ENCODE peak calls at places on chromosomes 13 and 19, in four cellular contexts. A is WTC11, Q is SK-N-SH, J is GM12878. N is an unnamed sample.
A peak's percentile ranks its signal among the peaks of the same experiment; 100 is the strongest.

GRCh38 chr13:68713394-68713793 is 1394.2 kb upstream of the ATXN8OS start:
- DNase-seq in A (no peak), Q (no peak), J (no peak), N (no peak)

GRCh38 chr19:47615230-47615629 is 6.3 kb downstream of the BICRA start:
- DNase-seq in A (no peak), Q (no peak), J (no peak), N (no peak)

GRCh38 chr13:113903361-113903760 is 39.5 kb upstream of the GAS6 start:
- DNase-seq in A (no peak), Q (no peak), J (no peak), N (no peak)

GRCh38 chr19:15479391-15480345 is at the start of gene PGLYRP2:
- DNase-seq in A (peak; percentile 33), Q (peak; percentile 17), J (no peak), N (no peak)

GRCh38 chr13:109862627-109863026 is 76.2 kb upstream of the IRS2 start:
- DNase-seq in A (no peak), Q (no peak), J (no peak), N (no peak)

GRCh38 chr13:94390881-94391280 is 88.6 kb downstream of the DCT start:
- DNase-seq in A (no peak), Q (no peak), J (no peak), N (no peak)

GRCh38 chr19:2739602-2740313 is at the start of gene SLC39A3:
- DNase-seq in A (peak; percentile 100), Q (peak; percentile 100), J (peak; percentile 87), N (peak; percentile 100)

GRCh38 chr19:53365134-53365898 is at the start of gene ZNF525:
- DNase-seq in A (peak; percentile 95), Q (peak; percentile 95), J (peak; percentile 72), N (peak; percentile 83)

GRCh38 chr19:46999878-47000277 is 19.8 kb upstream of the NPAS1 start:
- DNase-seq in A (no peak), Q (no peak), J (no peak), N (no peak)

GRCh38 chr19:11263726-11264125 is 1.4 kb upstream of the DOCK6 start:
- DNase-seq in A (no peak), Q (no peak), J (no peak), N (no peak)

GRCh38 chr19:51689751-51690358 is 3.3 kb upstream of the SPACA6 start:
- DNase-seq in A (peak; percentile 77), Q (peak; percentile 77), J (no peak), N (peak; percentile 39)

GRCh38 chr19:27718262-27718661 is 1494.7 kb downstream of the UQCRFS1 start:
- DNase-seq in A (no peak), Q (no peak), J (no peak), N (no peak)

GRCh38 chr13:68124437-68125086 is 894.4 kb upstream of the PCDH9 start:
- DNase-seq in A (no peak), Q (no peak), J (no peak), N (no peak)

GRCh38 chr19:10899171-10899653 is 27.9 kb downstream of the CARM1 start:
- DNase-seq in A (no peak), Q (peak; percentile 83), J (no peak), N (no peak)

GRCh38 chr13:78659450-78660110 is 625 bp upstream of the OBI1 start:
- DNase-seq in A (no peak), Q (peak; percentile 24), J (no peak), N (no peak)

GRCh38 chr13:27662738-27663470 is 41.2 kb downstream of the POLR1D start:
- DNase-seq in A (no peak), Q (no peak), J (no peak), N (no peak)

GRCh38 chr19:12789098-12789903 is 2.0 kb upstream of the JUNB start:
- DNase-seq in A (peak; percentile 37), Q (no peak), J (no peak), N (peak; percentile 50)

GRCh38 chr19:40231057-40231456 is 4.6 kb upstream of the CCNP start:
- DNase-seq in A (no peak), Q (no peak), J (no peak), N (no peak)

GRCh38 chr19:6536138-6536671 is 5.4 kb downstream of the TNFSF9 start:
- DNase-seq in A (peak; percentile 61), Q (peak; percentile 88), J (peak; percentile 99), N (peak; percentile 93)

GRCh38 chr19:33683881-33684549 is 62.3 kb downstream of the CHST8 start:
- DNase-seq in A (peak; percentile 90), Q (no peak), J (no peak), N (peak; percentile 27)

GRCh38 chr13:58953638-58954037 is 1210.1 kb downstream of the DIAPH3 start:
- DNase-seq in A (no peak), Q (no peak), J (peak; percentile 87), N (no peak)

GRCh38 chr19:6652214-6653094 is 17.5 kb downstream of the TNFSF14 start:
- DNase-seq in A (no peak), Q (no peak), J (no peak), N (peak; percentile 55)

GRCh38 chr13:52356327-52356726 is 49.6 kb downstream of the THSD1 start:
- DNase-seq in A (no peak), Q (no peak), J (no peak), N (no peak)

GRCh38 chr19:7203317-7203716 is 90.9 kb downstream of the INSR start:
- DNase-seq in A (no peak), Q (no peak), J (no peak), N (no peak)

GRCh38 chr19:16571689-16572331 is 405 bp downstream of the SLC35E1 start:
- DNase-seq in A (peak; percentile 42), Q (no peak), J (no peak), N (no peak)

GRCh38 chr19:13234518-13234917 is 84.3 kb downstream of the IER2 start:
- DNase-seq in A (peak; percentile 76), Q (peak; percentile 81), J (no peak), N (peak; percentile 88)

GRCh38 chr13:32840840-32841713 is 175.1 kb upstream of the KL start:
- DNase-seq in A (no peak), Q (no peak), J (peak; percentile 70), N (no peak)

GRCh38 chr13:97468331-97468730 is 34.4 kb downstream of the RAP2A start:
- DNase-seq in A (no peak), Q (peak; percentile 39), J (no peak), N (no peak)

GRCh38 chr19:11697284-11697855 is 41.4 kb downstream of the ZNF823 start:
- DNase-seq in A (no peak), Q (no peak), J (no peak), N (no peak)

GRCh38 chr13:84962141-84962750 is 837.0 kb downstream of the SLITRK6 start:
- DNase-seq in A (no peak), Q (no peak), J (no peak), N (no peak)

GRCh38 chr19:44476559-44477408 is 23.5 kb downstream of the ZNF180 start:
- DNase-seq in A (no peak), Q (no peak), J (no peak), N (no peak)

GRCh38 chr19:39100500-39101166 is 16.5 kb downstream of the ACP7 start:
- DNase-seq in A (no peak), Q (no peak), J (no peak), N (no peak)

GRCh38 chr13:40102854-40103253 is 447.4 kb downstream of the COG6 start:
- DNase-seq in A (no peak), Q (no peak), J (no peak), N (no peak)
- TF ChIP-seq USF1 in A (no peak), Q (no peak), J (no peak), N (no peak)

DNA sequence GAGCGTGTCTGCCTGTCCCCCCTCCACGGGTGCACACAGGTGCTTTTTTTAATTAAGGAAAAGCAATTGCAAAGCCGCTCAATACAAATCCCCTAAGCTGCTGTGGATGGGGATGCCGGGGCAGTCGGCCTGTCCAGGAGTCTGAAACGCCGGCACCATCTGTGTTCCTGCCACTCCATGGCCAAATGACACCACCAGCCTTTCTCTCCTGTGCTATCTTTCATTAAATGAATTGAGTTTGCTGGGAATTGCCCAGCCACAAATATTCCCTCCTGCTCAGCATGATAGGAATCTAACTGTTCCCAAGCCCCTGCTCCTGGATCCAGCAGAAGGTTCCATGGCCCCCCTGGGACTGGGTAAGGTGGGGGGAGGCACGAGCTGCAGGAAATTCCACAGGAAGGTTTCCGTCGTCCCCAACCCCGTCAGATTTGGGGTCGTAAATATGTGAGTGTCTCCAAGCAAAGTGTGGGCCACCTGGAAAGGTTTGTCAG is 139.3 kb downstream of the KDM4B start:
- DNase-seq in A (no peak), Q (peak; percentile 87), J (no peak), N (no peak)
- TF ChIP-seq USF1 in A (no peak), Q (no peak), J (no peak), N (no peak)

DNA sequence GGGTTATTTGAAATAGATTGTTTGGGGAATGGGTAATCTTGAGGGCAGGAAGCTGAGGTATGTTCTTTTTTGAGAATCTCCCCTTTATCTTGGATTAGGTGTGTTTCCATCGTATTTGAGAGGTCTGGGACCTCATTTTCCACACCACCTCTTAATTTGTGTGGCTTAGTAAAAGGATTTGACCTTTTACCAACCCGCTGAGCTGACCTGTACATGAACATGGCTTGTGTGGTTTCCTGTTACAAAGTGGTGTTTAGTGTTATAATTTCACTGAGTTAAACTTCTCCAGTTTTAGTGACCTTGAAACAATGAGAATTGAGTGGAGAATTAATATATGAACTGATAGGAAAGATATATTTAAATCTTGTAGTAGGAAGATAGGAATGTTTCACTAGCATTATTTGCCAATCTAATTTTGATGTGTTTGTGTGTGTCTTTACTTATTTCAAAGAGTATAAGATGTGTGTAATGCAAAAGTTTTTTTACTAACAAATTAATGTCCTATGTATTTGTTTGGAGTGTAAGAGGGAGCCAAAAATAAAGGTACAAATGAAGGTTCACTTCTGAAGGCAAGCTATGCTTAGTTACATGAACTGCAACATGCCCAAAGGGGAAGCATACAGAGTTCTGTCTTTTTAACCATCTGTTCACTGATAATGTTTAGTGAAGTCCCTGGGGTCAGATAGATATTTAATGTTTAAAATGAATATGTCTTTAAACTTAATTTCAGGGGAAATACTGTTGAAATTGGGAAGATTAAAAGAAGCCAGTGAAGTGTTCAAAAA is 17.1 kb downstream of the NAA16 start:
- DNase-seq in A (no peak), Q (no peak), J (no peak), N (no peak)
- TF ChIP-seq USF1 in A (no peak), Q (no peak), J (no peak), N (no peak)

GRCh38 chr19:14459703-14460102 is 15.5 kb downstream of the PTGER1 start:
- DNase-seq in A (no peak), Q (no peak), J (no peak), N (no peak)

GRCh38 chr19:14467816-14468215 is 7.3 kb downstream of the PTGER1 start:
- DNase-seq in A (no peak), Q (no peak), J (no peak), N (peak; percentile 64)

GRCh38 chr19:14467391-14467790 is 7.8 kb downstream of the PTGER1 start:
- DNase-seq in A (no peak), Q (no peak), J (no peak), N (no peak)

GRCh38 chr19:14460935-14461334 is 14.2 kb downstream of the PTGER1 start:
- DNase-seq in A (no peak), Q (no peak), J (no peak), N (no peak)

DNA sequence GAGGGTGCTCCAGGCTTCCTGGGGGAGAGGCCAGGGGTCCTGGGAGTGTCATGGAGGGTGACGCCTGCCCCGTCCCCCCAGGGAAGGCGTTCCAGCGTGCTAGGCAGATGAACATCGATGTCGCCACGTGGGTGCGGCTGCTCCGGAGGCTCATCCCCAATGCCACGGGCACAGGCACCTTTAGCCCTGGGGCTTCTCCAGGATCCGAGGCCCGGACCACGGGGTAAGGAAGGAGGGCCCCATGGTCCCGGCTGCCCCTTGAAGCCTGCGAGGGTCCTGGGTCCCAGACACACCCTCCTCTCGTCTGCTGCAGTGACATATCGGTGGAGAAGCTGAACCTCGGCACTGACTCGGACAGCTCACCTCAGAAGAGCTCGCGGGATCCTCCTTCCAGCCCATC is 11.4 kb downstream of the PTGER1 start:
- DNase-seq in A (no peak), Q (no peak), J (no peak), N (no peak)
- TF ChIP-seq USF1 in A (no peak), Q (no peak), J (no peak), N (no peak)

GRCh38 chr13:83214452-83214851 is 667.8 kb downstream of the SLITRK1 start:
- DNase-seq in A (no peak), Q (no peak), J (no peak), N (no peak)
- TF ChIP-seq USF1 in A (no peak), Q (no peak), J (no peak), N (no peak)